ENCODE peak calls at places on chromosome 4, in five cellular contexts. One of them, this sample, is unnamed.

GRCh38 chr4:125760956-125761355 is 446.2 kb downstream of the FAT4 start:
- DNase-seq in WTC11: no peak
- DNase-seq in endothelial cell: no peak
- DNase-seq in fibroblast of mammary gland: no peak
- DNase-seq in testis: no peak
- DNase-seq in this sample: no peak

GRCh38 chr4:133150643-133151300 is 1.7 kb downstream of the PCDH10 start:
- DNase-seq in endothelial cell: peak
- DNase-seq in testis: no peak
- DNase-seq in WTC11: peak
- DNase-seq in fibroblast of mammary gland: no peak
- DNase-seq in this sample: peak

GRCh38 chr4:177505171-177505615 is 63.0 kb upstream of the AGA start:
- DNase-seq in testis: no peak
- DNase-seq in fibroblast of mammary gland: no peak
- DNase-seq in WTC11: peak
- DNase-seq in endothelial cell: no peak
- DNase-seq in this sample: no peak

GRCh38 chr4:152255437-152255836 is 280.5 kb downstream of the FBXW7 start:
- DNase-seq in WTC11: no peak
- DNase-seq in endothelial cell: no peak
- DNase-seq in fibroblast of mammary gland: peak
- DNase-seq in testis: no peak
- DNase-seq in this sample: peak

GRCh38 chr4:183158062-183158461 is 59.0 kb downstream of the WWC2 start:
- DNase-seq in endothelial cell: no peak
- DNase-seq in fibroblast of mammary gland: no peak
- DNase-seq in testis: no peak
- DNase-seq in WTC11: no peak
- DNase-seq in this sample: peak

GRCh38 chr4:74117024-74117534 is 18.1 kb upstream of the CXCL2 start:
- DNase-seq in endothelial cell: no peak
- DNase-seq in WTC11: no peak
- DNase-seq in testis: no peak
- DNase-seq in fibroblast of mammary gland: peak
- DNase-seq in this sample: peak

GRCh38 chr4:15434086-15434485 is 6.3 kb downstream of the C1QTNF7 start:
- DNase-seq in testis: no peak
- DNase-seq in endothelial cell: no peak
- DNase-seq in WTC11: no peak
- DNase-seq in fibroblast of mammary gland: peak
- DNase-seq in this sample: peak

GRCh38 chr4:1174941-1175634 is 2.7 kb upstream of the SPON2 start:
- DNase-seq in fibroblast of mammary gland: no peak
- DNase-seq in endothelial cell: no peak
- DNase-seq in testis: no peak
- DNase-seq in WTC11: no peak
- DNase-seq in this sample: no peak

GRCh38 chr4:71713611-71714203 is 70.2 kb downstream of the GC start:
- DNase-seq in fibroblast of mammary gland: peak
- DNase-seq in testis: no peak
- DNase-seq in WTC11: no peak
- DNase-seq in endothelial cell: no peak
- DNase-seq in this sample: peak

GRCh38 chr4:110632506-110633357 is 9.9 kb upstream of the PITX2 start:
- DNase-seq in testis: no peak
- DNase-seq in WTC11: peak
- DNase-seq in endothelial cell: peak
- DNase-seq in fibroblast of mammary gland: no peak
- DNase-seq in this sample: no peak

GRCh38 chr4:39976141-39976944 is 1.4 kb downstream of the PDS5A start:
- DNase-seq in fibroblast of mammary gland: peak
- DNase-seq in testis: peak
- DNase-seq in WTC11: peak
- DNase-seq in endothelial cell: peak
- DNase-seq in this sample: peak

GRCh38 chr4:53990641-53991040 is 73.8 kb downstream of the CHIC2 start:
- DNase-seq in fibroblast of mammary gland: peak
- DNase-seq in WTC11: no peak
- DNase-seq in endothelial cell: no peak
- DNase-seq in testis: no peak
- DNase-seq in this sample: peak

GRCh38 chr4:42570221-42570620 is 86.7 kb downstream of the ATP8A1 start:
- DNase-seq in endothelial cell: no peak
- DNase-seq in WTC11: no peak
- DNase-seq in testis: no peak
- DNase-seq in fibroblast of mammary gland: no peak
- DNase-seq in this sample: no peak

GRCh38 chr4:44583393-44583792 is 68.0 kb downstream of the YIPF7 start:
- DNase-seq in fibroblast of mammary gland: no peak
- DNase-seq in testis: no peak
- DNase-seq in endothelial cell: peak
- DNase-seq in WTC11: peak
- DNase-seq in this sample: peak

GRCh38 chr4:174387721-174388120 is 104.0 kb downstream of the CEP44 start:
- DNase-seq in endothelial cell: no peak
- DNase-seq in WTC11: no peak
- DNase-seq in fibroblast of mammary gland: no peak
- DNase-seq in testis: no peak
- DNase-seq in this sample: no peak

GRCh38 chr4:48047421-48047844 is 30.9 kb downstream of the NIPAL1 start:
- DNase-seq in testis: no peak
- DNase-seq in endothelial cell: no peak
- DNase-seq in WTC11: no peak
- DNase-seq in fibroblast of mammary gland: no peak
- DNase-seq in this sample: no peak

GRCh38 chr4:56123547-56123946 is 174.8 kb downstream of the CEP135 start:
- DNase-seq in endothelial cell: no peak
- DNase-seq in fibroblast of mammary gland: no peak
- DNase-seq in WTC11: no peak
- DNase-seq in testis: no peak
- DNase-seq in this sample: no peak

GRCh38 chr4:54050214-54050904 is 14.0 kb downstream of the CHIC2 start:
- DNase-seq in WTC11: no peak
- DNase-seq in endothelial cell: no peak
- DNase-seq in fibroblast of mammary gland: peak
- DNase-seq in testis: no peak
- DNase-seq in this sample: peak

GRCh38 chr4:99803702-99804101 is 12.9 kb upstream of the DAPP1 start:
- DNase-seq in WTC11: no peak
- DNase-seq in fibroblast of mammary gland: no peak
- DNase-seq in endothelial cell: no peak
- DNase-seq in testis: no peak
- DNase-seq in this sample: no peak

GRCh38 chr4:1366371-1367229 is 19.6 kb downstream of the UVSSA start:
- DNase-seq in endothelial cell: no peak
- DNase-seq in testis: no peak
- DNase-seq in WTC11: peak
- DNase-seq in fibroblast of mammary gland: no peak
- DNase-seq in this sample: no peak

GRCh38 chr4:82367438-82368097 is 6.2 kb downstream of the HNRNPD start:
- DNase-seq in endothelial cell: no peak
- DNase-seq in fibroblast of mammary gland: no peak
- DNase-seq in testis: no peak
- DNase-seq in WTC11: no peak
- DNase-seq in this sample: no peak

GRCh38 chr4:73187325-73187724 is 71.3 kb downstream of the ANKRD17 start:
- DNase-seq in endothelial cell: no peak
- DNase-seq in testis: no peak
- DNase-seq in WTC11: no peak
- DNase-seq in fibroblast of mammary gland: peak
- DNase-seq in this sample: peak

GRCh38 chr4:127771535-127772275 is 10.4 kb upstream of the HSPA4L start:
- DNase-seq in WTC11: no peak
- DNase-seq in testis: no peak
- DNase-seq in fibroblast of mammary gland: no peak
- DNase-seq in endothelial cell: no peak
- DNase-seq in this sample: no peak

GRCh38 chr4:119872344-119873031 is 194.2 kb downstream of the MAD2L1 start:
- DNase-seq in WTC11: no peak
- DNase-seq in testis: no peak
- DNase-seq in fibroblast of mammary gland: no peak
- DNase-seq in endothelial cell: no peak
- DNase-seq in this sample: no peak

GRCh38 chr4:53866055-53866454 is 198.3 kb downstream of the CHIC2 start:
- DNase-seq in endothelial cell: no peak
- DNase-seq in testis: no peak
- DNase-seq in fibroblast of mammary gland: no peak
- DNase-seq in WTC11: no peak
- DNase-seq in this sample: no peak

GRCh38 chr4:74830928-74831327 is 36.6 kb upstream of the BTC start:
- DNase-seq in fibroblast of mammary gland: peak
- DNase-seq in endothelial cell: no peak
- DNase-seq in testis: no peak
- DNase-seq in WTC11: no peak
- DNase-seq in this sample: peak

GRCh38 chr4:73309211-73309610 is 50.6 kb upstream of the ANKRD17 start:
- DNase-seq in fibroblast of mammary gland: peak
- DNase-seq in endothelial cell: no peak
- DNase-seq in testis: no peak
- DNase-seq in WTC11: no peak
- DNase-seq in this sample: peak

GRCh38 chr4:183392377-183392776 is 52.1 kb upstream of the CDKN2AIP start:
- DNase-seq in WTC11: no peak
- DNase-seq in testis: no peak
- DNase-seq in endothelial cell: no peak
- DNase-seq in fibroblast of mammary gland: no peak
- DNase-seq in this sample: no peak

GRCh38 chr4:73732759-73733431 is 7.5 kb upstream of the CXCL8 start:
- DNase-seq in WTC11: no peak
- DNase-seq in endothelial cell: no peak
- DNase-seq in fibroblast of mammary gland: no peak
- DNase-seq in testis: no peak
- DNase-seq in this sample: peak

DNA sequence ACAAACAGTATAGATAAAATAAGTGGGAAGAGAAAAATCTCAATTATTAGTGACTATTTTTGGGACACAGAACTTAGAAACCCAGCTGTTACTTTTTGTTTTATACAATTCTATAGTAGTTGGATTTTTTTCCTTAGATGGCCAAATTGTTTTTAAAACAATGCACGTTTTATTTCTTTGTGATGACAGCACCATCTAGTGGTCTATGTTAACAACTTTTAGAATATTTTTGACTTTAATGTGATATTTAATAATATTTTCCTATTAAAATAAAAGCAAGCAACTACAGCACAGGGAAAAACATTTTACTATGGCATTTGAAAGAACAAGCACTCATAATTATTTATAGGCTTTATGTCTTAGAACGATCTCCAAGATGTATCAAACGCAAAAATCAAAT is 5.6 kb upstream of the SMIM31 start:
- DNase-seq in endothelial cell: no peak
- DNase-seq in fibroblast of mammary gland: peak
- DNase-seq in WTC11: no peak
- DNase-seq in testis: no peak
- DNase-seq in this sample: peak
- TF ChIP-seq CTCF in endothelial cell: peak
- TF ChIP-seq CTCF in fibroblast of mammary gland: peak
- TF ChIP-seq CTCF in WTC11: peak
- TF ChIP-seq CTCF in testis: no peak
- TF ChIP-seq CTCF in this sample: peak

GRCh38 chr4:124329134-124329533 is 383.4 kb downstream of the ANKRD50 start:
- DNase-seq in testis: no peak
- DNase-seq in WTC11: no peak
- DNase-seq in fibroblast of mammary gland: no peak
- DNase-seq in endothelial cell: no peak
- DNase-seq in this sample: no peak

GRCh38 chr4:124330045-124330444 is 382.5 kb downstream of the ANKRD50 start:
- DNase-seq in testis: no peak
- DNase-seq in endothelial cell: no peak
- DNase-seq in fibroblast of mammary gland: no peak
- DNase-seq in WTC11: no peak
- DNase-seq in this sample: no peak

GRCh38 chr4:124337874-124338273 is 374.7 kb downstream of the ANKRD50 start:
- DNase-seq in endothelial cell: no peak
- DNase-seq in testis: peak
- DNase-seq in fibroblast of mammary gland: peak
- DNase-seq in WTC11: no peak
- DNase-seq in this sample: peak

GRCh38 chr4:124333466-124333865 is 379.1 kb downstream of the ANKRD50 start:
- DNase-seq in endothelial cell: no peak
- DNase-seq in WTC11: no peak
- DNase-seq in fibroblast of mammary gland: no peak
- DNase-seq in testis: no peak
- DNase-seq in this sample: no peak

GRCh38 chr4:124334119-124334518 is 378.4 kb downstream of the ANKRD50 start:
- DNase-seq in WTC11: no peak
- DNase-seq in testis: peak
- DNase-seq in fibroblast of mammary gland: peak
- DNase-seq in endothelial cell: peak
- DNase-seq in this sample: peak
- TF ChIP-seq CTCF in WTC11: no peak
- TF ChIP-seq CTCF in testis: peak
- TF ChIP-seq CTCF in fibroblast of mammary gland: peak
- TF ChIP-seq CTCF in endothelial cell: peak
- TF ChIP-seq CTCF in this sample: peak

DNA sequence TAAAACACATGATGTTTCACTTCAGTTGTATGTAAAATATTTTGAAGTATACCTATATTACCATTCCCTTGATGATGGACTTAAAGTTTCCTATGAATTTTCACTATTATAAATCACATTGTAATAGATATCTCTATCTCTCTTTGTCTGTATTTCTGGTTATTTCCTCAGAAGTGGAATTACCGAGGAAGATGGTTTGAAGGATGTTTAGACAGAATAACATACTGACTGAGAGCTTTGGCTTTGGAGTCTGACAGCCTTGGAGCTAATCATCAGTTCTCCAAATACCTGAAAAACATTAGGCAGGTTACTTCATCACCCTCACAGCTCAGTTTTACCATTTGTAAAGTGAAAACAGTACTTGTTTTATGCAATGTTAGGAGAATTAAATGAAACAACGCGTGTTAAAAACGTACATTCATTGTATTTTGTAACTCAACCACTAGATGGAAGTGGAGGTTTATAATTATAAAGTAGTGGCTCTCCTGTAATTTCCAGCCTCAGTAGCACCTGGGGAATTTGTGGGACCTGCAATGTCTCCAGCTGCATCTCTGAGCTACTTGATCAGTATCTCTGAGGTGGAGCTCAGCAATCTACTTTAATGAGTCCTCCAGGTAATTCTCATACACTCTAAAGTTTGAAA is 14.3 kb downstream of the JCHAIN start:
- DNase-seq in testis: no peak
- DNase-seq in endothelial cell: no peak
- DNase-seq in WTC11: no peak
- DNase-seq in fibroblast of mammary gland: peak
- DNase-seq in this sample: peak
- TF ChIP-seq CTCF in testis: peak
- TF ChIP-seq CTCF in endothelial cell: peak
- TF ChIP-seq CTCF in WTC11: peak
- TF ChIP-seq CTCF in fibroblast of mammary gland: peak
- TF ChIP-seq CTCF in this sample: peak

DNA sequence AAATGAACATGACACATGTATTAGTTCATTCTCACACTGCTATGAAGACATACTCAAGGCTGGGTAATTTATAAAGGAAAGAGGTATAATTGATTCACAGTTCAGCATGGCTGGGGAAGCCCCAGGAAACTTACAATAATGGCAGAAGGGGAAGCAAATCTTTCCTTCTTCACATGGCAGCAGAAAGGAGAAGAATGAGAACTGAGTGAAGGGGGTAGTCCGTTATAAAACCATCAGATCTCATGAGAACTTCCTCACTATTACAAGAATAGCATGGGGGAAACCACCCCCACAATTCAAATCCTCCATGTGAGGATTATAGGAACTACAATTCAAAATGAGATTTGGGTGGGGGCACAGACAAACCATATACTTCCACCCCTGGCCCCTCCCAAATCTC is 243.9 kb upstream of the GYPA start:
- DNase-seq in endothelial cell: no peak
- DNase-seq in testis: no peak
- DNase-seq in WTC11: no peak
- DNase-seq in fibroblast of mammary gland: no peak
- DNase-seq in this sample: no peak
- TF ChIP-seq CTCF in endothelial cell: no peak
- TF ChIP-seq CTCF in testis: no peak
- TF ChIP-seq CTCF in WTC11: no peak
- TF ChIP-seq CTCF in fibroblast of mammary gland: no peak
- TF ChIP-seq CTCF in this sample: no peak